ENCODE peak calls at places on chromosomes 12 and 14, in six cellular contexts. One of them, this sample, is unnamed.

GRCh38 chr14:68884031-68885030 is 91.5 kb upstream of the ZFP36L1 start:
- DNase-seq in IMR-90: peak
- DNase-seq in mesenchymal stem cell: no peak
- DNase-seq in H1: no peak
- DNase-seq in H9: no peak
- DNase-seq in trophoblast cell: no peak
- DNase-seq in this sample: no peak

GRCh38 chr12:120099738-120100137 is 16.8 kb downstream of the RAB35 start:
- DNase-seq in IMR-90: no peak
- DNase-seq in mesenchymal stem cell: no peak
- DNase-seq in H1: no peak
- DNase-seq in H9: no peak
- DNase-seq in trophoblast cell: no peak
- DNase-seq in this sample: no peak

GRCh38 chr14:23141706-23142467 is 22.8 kb upstream of the CEBPE start:
- DNase-seq in IMR-90: peak
- DNase-seq in mesenchymal stem cell: peak
- DNase-seq in H1: no peak
- DNase-seq in H9: no peak
- DNase-seq in trophoblast cell: peak
- DNase-seq in this sample: no peak

GRCh38 chr12:69712826-69713225 is 13.7 kb upstream of the BEST3 start:
- DNase-seq in IMR-90: no peak
- DNase-seq in mesenchymal stem cell: no peak
- DNase-seq in H1: no peak
- DNase-seq in H9: no peak
- DNase-seq in trophoblast cell: no peak
- DNase-seq in this sample: no peak

GRCh38 chr12:62466596-62467411 is at the start of gene MON2:
- DNase-seq in IMR-90: peak
- DNase-seq in mesenchymal stem cell: peak
- DNase-seq in H1: peak
- DNase-seq in H9: peak
- DNase-seq in trophoblast cell: peak
- DNase-seq in this sample: peak

GRCh38 chr12:62543324-62543723 is 76.7 kb downstream of the MON2 start:
- DNase-seq in IMR-90: no peak
- DNase-seq in mesenchymal stem cell: no peak
- DNase-seq in H1: no peak
- DNase-seq in H9: no peak
- DNase-seq in trophoblast cell: no peak
- DNase-seq in this sample: no peak

GRCh38 chr12:22981711-22982110 is 356.7 kb downstream of the ETNK1 start:
- DNase-seq in IMR-90: peak
- DNase-seq in mesenchymal stem cell: peak
- DNase-seq in H1: no peak
- DNase-seq in H9: no peak
- DNase-seq in trophoblast cell: no peak
- DNase-seq in this sample: no peak

GRCh38 chr12:102659200-102659911 is 179.0 kb upstream of the IGF1 start:
- DNase-seq in IMR-90: no peak
- DNase-seq in mesenchymal stem cell: no peak
- DNase-seq in H1: no peak
- DNase-seq in H9: no peak
- DNase-seq in trophoblast cell: no peak
- DNase-seq in this sample: no peak

GRCh38 chr14:59037620-59038019 is 150.8 kb upstream of the DAAM1 start:
- DNase-seq in IMR-90: no peak
- DNase-seq in mesenchymal stem cell: no peak
- DNase-seq in H1: no peak
- DNase-seq in H9: no peak
- DNase-seq in trophoblast cell: no peak
- DNase-seq in this sample: no peak

GRCh38 chr12:28489256-28489655 is 299.0 kb downstream of the CCDC91 start:
- DNase-seq in IMR-90: peak
- DNase-seq in mesenchymal stem cell: no peak
- DNase-seq in H1: no peak
- DNase-seq in H9: no peak
- DNase-seq in trophoblast cell: no peak
- DNase-seq in this sample: no peak

GRCh38 chr12:62730649-62731377 is 204.1 kb downstream of the PPM1H start:
- DNase-seq in IMR-90: peak
- DNase-seq in mesenchymal stem cell: peak
- DNase-seq in H1: no peak
- DNase-seq in H9: no peak
- DNase-seq in trophoblast cell: no peak
- DNase-seq in this sample: no peak

GRCh38 chr12:41552507-41553047 is 364.5 kb downstream of the PDZRN4 start:
- DNase-seq in IMR-90: no peak
- DNase-seq in mesenchymal stem cell: peak
- DNase-seq in H1: no peak
- DNase-seq in H9: no peak
- DNase-seq in trophoblast cell: no peak
- DNase-seq in this sample: no peak

GRCh38 chr14:24078146-24078545 is 6.8 kb downstream of the CPNE6 start:
- DNase-seq in IMR-90: no peak
- DNase-seq in mesenchymal stem cell: no peak
- DNase-seq in H1: no peak
- DNase-seq in H9: no peak
- DNase-seq in trophoblast cell: no peak
- DNase-seq in this sample: no peak

GRCh38 chr12:6947615-6948014 is 3.5 kb upstream of the PTPN6 start:
- DNase-seq in IMR-90: no peak
- DNase-seq in mesenchymal stem cell: no peak
- DNase-seq in H1: no peak
- DNase-seq in H9: no peak
- DNase-seq in trophoblast cell: no peak
- DNase-seq in this sample: no peak

GRCh38 chr12:120944645-120945217 is 33.6 kb upstream of the HNF1A start:
- DNase-seq in IMR-90: peak
- DNase-seq in mesenchymal stem cell: peak
- DNase-seq in H1: peak
- DNase-seq in H9: peak
- DNase-seq in trophoblast cell: peak
- DNase-seq in this sample: peak

GRCh38 chr12:28933176-28933575 is 215.9 kb upstream of the FAR2 start:
- DNase-seq in IMR-90: no peak
- DNase-seq in mesenchymal stem cell: no peak
- DNase-seq in H1: no peak
- DNase-seq in H9: no peak
- DNase-seq in trophoblast cell: no peak
- DNase-seq in this sample: no peak

GRCh38 chr14:60734465-60735242 is at the start of gene MNAT1:
- DNase-seq in IMR-90: peak
- DNase-seq in mesenchymal stem cell: peak
- DNase-seq in H1: peak
- DNase-seq in H9: peak
- DNase-seq in trophoblast cell: peak
- DNase-seq in this sample: peak

GRCh38 chr14:102116361-102117180 is 23.1 kb upstream of the WDR20 start:
- DNase-seq in IMR-90: no peak
- DNase-seq in mesenchymal stem cell: no peak
- DNase-seq in H1: no peak
- DNase-seq in H9: no peak
- DNase-seq in trophoblast cell: no peak
- DNase-seq in this sample: no peak

GRCh38 chr14:69107407-69108003 is 45.4 kb downstream of the DCAF5 start:
- DNase-seq in IMR-90: peak
- DNase-seq in mesenchymal stem cell: peak
- DNase-seq in H1: no peak
- DNase-seq in H9: peak
- DNase-seq in trophoblast cell: peak
- DNase-seq in this sample: no peak

GRCh38 chr14:77311217-77311616 is 9.5 kb downstream of the POMT2 start:
- DNase-seq in IMR-90: no peak
- DNase-seq in mesenchymal stem cell: no peak
- DNase-seq in H1: no peak
- DNase-seq in H9: no peak
- DNase-seq in trophoblast cell: no peak
- DNase-seq in this sample: no peak

GRCh38 chr12:95319694-95320331 is 102.2 kb downstream of the VEZT start:
- DNase-seq in IMR-90: peak
- DNase-seq in mesenchymal stem cell: no peak
- DNase-seq in H1: no peak
- DNase-seq in H9: no peak
- DNase-seq in trophoblast cell: no peak
- DNase-seq in this sample: no peak

GRCh38 chr12:86256169-86256568 is at the start of gene MGAT4C:
- DNase-seq in IMR-90: no peak
- DNase-seq in mesenchymal stem cell: peak
- DNase-seq in H1: no peak
- DNase-seq in H9: no peak
- DNase-seq in trophoblast cell: no peak
- DNase-seq in this sample: no peak

GRCh38 chr12:122013136-122013535 is 8.5 kb upstream of the BCL7A start:
- DNase-seq in IMR-90: no peak
- DNase-seq in mesenchymal stem cell: no peak
- DNase-seq in H1: no peak
- DNase-seq in H9: no peak
- DNase-seq in trophoblast cell: no peak
- DNase-seq in this sample: no peak

GRCh38 chr12:112473056-112473455 is 54.3 kb downstream of the PTPN11 start:
- DNase-seq in IMR-90: no peak
- DNase-seq in mesenchymal stem cell: peak
- DNase-seq in H1: no peak
- DNase-seq in H9: no peak
- DNase-seq in trophoblast cell: no peak
- DNase-seq in this sample: no peak

GRCh38 chr14:87794566-87794965 is 198.4 kb downstream of the GALC start:
- DNase-seq in IMR-90: no peak
- DNase-seq in mesenchymal stem cell: no peak
- DNase-seq in H1: no peak
- DNase-seq in H9: no peak
- DNase-seq in trophoblast cell: no peak
- DNase-seq in this sample: no peak

GRCh38 chr14:83309833-83310232 is 1776.2 kb upstream of the SEL1L start:
- DNase-seq in IMR-90: no peak
- DNase-seq in mesenchymal stem cell: peak
- DNase-seq in H1: no peak
- DNase-seq in H9: no peak
- DNase-seq in trophoblast cell: no peak
- DNase-seq in this sample: no peak
- H2BK5ac ChIP-seq in IMR-90: no peak
- H2BK5ac ChIP-seq in mesenchymal stem cell: no peak
- H2BK5ac ChIP-seq in H1: no peak
- H2BK5ac ChIP-seq in H9: no peak
- H2BK5ac ChIP-seq in trophoblast cell: no peak
- H2BK5ac ChIP-seq in this sample: no peak

GRCh38 chr14:55382483-55382882 is 29.1 kb downstream of the ATG14 start:
- DNase-seq in IMR-90: peak
- DNase-seq in mesenchymal stem cell: no peak
- DNase-seq in H1: no peak
- DNase-seq in H9: no peak
- DNase-seq in trophoblast cell: peak
- DNase-seq in this sample: no peak
- H4K91ac ChIP-seq in IMR-90: peak
- H4K91ac ChIP-seq in mesenchymal stem cell: no peak
- H4K91ac ChIP-seq in H1: no peak
- H4K91ac ChIP-seq in H9: no peak
- H4K91ac ChIP-seq in trophoblast cell: no peak
- H4K91ac ChIP-seq in this sample: no peak

DNA sequence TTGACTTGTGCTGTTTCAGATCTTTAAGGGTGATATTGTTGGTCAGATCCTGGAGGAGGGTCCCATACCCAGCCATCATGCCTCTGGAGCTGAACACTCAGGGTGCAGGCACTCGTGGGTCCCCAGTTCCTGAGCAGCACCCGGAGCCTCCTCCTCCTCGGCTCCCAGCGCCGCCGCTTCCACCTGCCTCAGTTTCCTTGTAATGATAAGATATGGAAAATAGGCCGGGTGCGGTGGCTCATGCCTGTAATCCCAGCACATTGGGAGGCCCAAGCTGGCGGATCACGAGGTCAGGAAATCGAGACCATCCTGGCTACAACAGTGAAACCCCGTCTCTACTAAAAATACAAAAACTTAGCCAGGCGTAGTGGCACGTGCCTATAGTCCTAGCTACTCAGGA is 20.2 kb upstream of the AEBP2 start:
- DNase-seq in IMR-90: no peak
- DNase-seq in mesenchymal stem cell: no peak
- DNase-seq in H1: no peak
- DNase-seq in H9: peak
- DNase-seq in trophoblast cell: no peak
- DNase-seq in this sample: no peak
- H3K4ac ChIP-seq in IMR-90: no peak
- H3K4ac ChIP-seq in mesenchymal stem cell: no peak
- H3K4ac ChIP-seq in H1: no peak
- H3K4ac ChIP-seq in H9: no peak
- H3K4ac ChIP-seq in trophoblast cell: no peak
- H3K4ac ChIP-seq in this sample: no peak

GRCh38 chr14:20428010-20428365 is 8.0 kb downstream of the KLHL33 start:
- DNase-seq in IMR-90: no peak
- DNase-seq in mesenchymal stem cell: no peak
- DNase-seq in H1: no peak
- DNase-seq in H9: no peak
- DNase-seq in trophoblast cell: no peak
- DNase-seq in this sample: no peak

GRCh38 chr14:20427231-20428009 is 8.5 kb downstream of the KLHL33 start:
- DNase-seq in IMR-90: peak
- DNase-seq in mesenchymal stem cell: peak
- DNase-seq in H1: no peak
- DNase-seq in H9: no peak
- DNase-seq in trophoblast cell: no peak
- DNase-seq in this sample: no peak

GRCh38 chr14:20434701-20435453 is 1.1 kb downstream of the KLHL33 start:
- DNase-seq in IMR-90: no peak
- DNase-seq in mesenchymal stem cell: no peak
- DNase-seq in H1: peak
- DNase-seq in H9: no peak
- DNase-seq in trophoblast cell: no peak
- DNase-seq in this sample: no peak

GRCh38 chr14:20428802-20429201 is 7.2 kb downstream of the KLHL33 start:
- DNase-seq in IMR-90: no peak
- DNase-seq in mesenchymal stem cell: no peak
- DNase-seq in H1: no peak
- DNase-seq in H9: no peak
- DNase-seq in trophoblast cell: no peak
- DNase-seq in this sample: no peak

DNA sequence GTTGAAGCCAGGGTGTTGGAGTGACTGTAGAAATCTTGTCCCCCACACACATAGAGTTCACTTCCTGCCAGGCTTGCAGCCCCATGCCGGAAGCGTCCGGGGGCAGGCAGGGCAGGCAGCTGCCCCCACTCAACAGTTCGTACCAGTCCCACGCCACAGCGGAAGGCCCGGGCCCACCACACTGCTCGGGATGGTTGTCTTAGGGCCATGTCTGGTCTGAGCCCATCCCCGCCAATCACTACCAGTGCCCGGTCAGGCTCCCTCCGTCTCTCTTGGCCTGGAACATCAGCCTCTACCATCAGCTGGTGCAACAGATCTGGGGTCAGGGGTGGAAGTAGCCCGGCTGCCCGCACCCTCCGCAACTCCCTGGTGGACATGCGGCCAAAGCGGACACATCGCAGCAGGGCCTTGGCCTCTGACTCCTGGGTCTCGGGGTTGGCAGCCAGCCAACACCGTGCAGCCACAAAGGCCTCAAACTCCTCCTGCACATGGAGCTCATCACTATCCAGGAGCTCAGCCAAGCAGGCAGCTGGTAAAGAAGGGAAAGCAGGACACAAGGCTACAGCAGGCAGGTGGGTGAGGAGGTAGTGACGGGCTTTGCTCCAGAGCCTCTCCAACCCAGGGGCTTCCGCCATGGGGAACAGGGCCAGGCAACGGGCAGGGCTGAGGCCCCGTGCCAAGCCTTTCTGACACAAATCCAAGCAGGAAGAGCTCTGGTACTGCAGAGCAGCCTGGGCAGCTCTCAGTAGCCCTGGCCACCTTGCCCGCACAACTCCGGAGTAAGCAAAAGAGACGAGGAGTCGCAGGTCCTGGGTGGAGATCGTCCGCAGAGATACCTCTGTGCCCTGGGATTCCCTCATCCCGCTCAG is 5.9 kb downstream of the KLHL33 start:
- DNase-seq in IMR-90: no peak
- DNase-seq in mesenchymal stem cell: no peak
- DNase-seq in H1: no peak
- DNase-seq in H9: no peak
- DNase-seq in trophoblast cell: no peak
- DNase-seq in this sample: no peak
- H2BK5ac ChIP-seq in IMR-90: no peak
- H2BK5ac ChIP-seq in mesenchymal stem cell: no peak
- H2BK5ac ChIP-seq in H1: peak
- H2BK5ac ChIP-seq in H9: no peak
- H2BK5ac ChIP-seq in trophoblast cell: no peak
- H2BK5ac ChIP-seq in this sample: no peak